ENCODE peak calls at places on chromosomes 2 and 18, in eight cellular contexts. One of them, this sample, is unnamed.

GRCh38 chr2:20140321-20141055 is 84.4 kb downstream of the SDC1 start:
- DNase-seq in ovary: no peak
- DNase-seq in endodermal cell: no peak
- DNase-seq in vagina: no peak
- DNase-seq in psoas muscle: no peak
- DNase-seq in IMR-90: no peak
- DNase-seq in AG04450: no peak
- DNase-seq in osteoblast: no peak
- DNase-seq in this sample: no peak

GRCh38 chr18:25247725-25248124 is 104.2 kb downstream of the ZNF521 start:
- DNase-seq in ovary: no peak
- DNase-seq in endodermal cell: no peak
- DNase-seq in vagina: no peak
- DNase-seq in psoas muscle: no peak
- DNase-seq in IMR-90: peak; percentile 77
- DNase-seq in AG04450: no peak
- DNase-seq in osteoblast: peak; percentile 66
- DNase-seq in this sample: no peak

GRCh38 chr2:188046437-188046836 is 245.2 kb upstream of the GULP1 start:
- DNase-seq in ovary: no peak
- DNase-seq in endodermal cell: no peak
- DNase-seq in vagina: no peak
- DNase-seq in psoas muscle: no peak
- DNase-seq in IMR-90: peak; percentile 55
- DNase-seq in AG04450: no peak
- DNase-seq in osteoblast: no peak
- DNase-seq in this sample: no peak

GRCh38 chr2:223101340-223102039 is 49.5 kb downstream of the KCNE4 start:
- DNase-seq in ovary: no peak
- DNase-seq in endodermal cell: peak; percentile 90
- DNase-seq in vagina: no peak
- DNase-seq in psoas muscle: no peak
- DNase-seq in IMR-90: peak; percentile 55
- DNase-seq in AG04450: no peak
- DNase-seq in osteoblast: no peak
- DNase-seq in this sample: no peak

GRCh38 chr2:131036696-131037397 is 56.4 kb downstream of the FAM168B start:
- DNase-seq in ovary: no peak
- DNase-seq in endodermal cell: peak; percentile 47
- DNase-seq in vagina: no peak
- DNase-seq in psoas muscle: no peak
- DNase-seq in IMR-90: no peak
- DNase-seq in AG04450: no peak
- DNase-seq in osteoblast: peak; percentile 83
- DNase-seq in this sample: no peak

GRCh38 chr18:55592572-55592971 is 4.6 kb upstream of the TCF4 start:
- DNase-seq in ovary: no peak
- DNase-seq in endodermal cell: no peak
- DNase-seq in vagina: no peak
- DNase-seq in psoas muscle: no peak
- DNase-seq in IMR-90: peak; percentile 70
- DNase-seq in AG04450: no peak
- DNase-seq in osteoblast: peak; percentile 76
- DNase-seq in this sample: no peak

GRCh38 chr18:58417752-58418151 is 211.1 kb downstream of the ALPK2 start:
- DNase-seq in ovary: no peak
- DNase-seq in endodermal cell: no peak
- DNase-seq in vagina: no peak
- DNase-seq in psoas muscle: no peak
- DNase-seq in IMR-90: peak; percentile 59
- DNase-seq in AG04450: no peak
- DNase-seq in osteoblast: no peak
- DNase-seq in this sample: no peak

GRCh38 chr2:203893386-203893785 is 25.8 kb downstream of the CTLA4 start:
- DNase-seq in ovary: no peak
- DNase-seq in endodermal cell: no peak
- DNase-seq in vagina: no peak
- DNase-seq in psoas muscle: peak; percentile 82
- DNase-seq in IMR-90: peak; percentile 24
- DNase-seq in AG04450: no peak
- DNase-seq in osteoblast: peak; percentile 8
- DNase-seq in this sample: no peak

GRCh38 chr2:8337321-8337720 is 344.5 kb upstream of the ID2 start:
- DNase-seq in ovary: no peak
- DNase-seq in endodermal cell: no peak
- DNase-seq in vagina: no peak
- DNase-seq in psoas muscle: no peak
- DNase-seq in IMR-90: no peak
- DNase-seq in AG04450: no peak
- DNase-seq in osteoblast: no peak
- DNase-seq in this sample: no peak

GRCh38 chr2:143263045-143263625 is 133.9 kb downstream of the ARHGAP15 start:
- DNase-seq in ovary: no peak
- DNase-seq in endodermal cell: peak; percentile 72
- DNase-seq in vagina: no peak
- DNase-seq in psoas muscle: no peak
- DNase-seq in IMR-90: no peak
- DNase-seq in AG04450: no peak
- DNase-seq in osteoblast: no peak
- DNase-seq in this sample: no peak

GRCh38 chr18:8868779-8869415 is 163.5 kb downstream of the MTCL1 start:
- DNase-seq in ovary: no peak
- DNase-seq in endodermal cell: no peak
- DNase-seq in vagina: no peak
- DNase-seq in psoas muscle: no peak
- DNase-seq in IMR-90: no peak
- DNase-seq in AG04450: no peak
- DNase-seq in osteoblast: no peak
- DNase-seq in this sample: no peak

GRCh38 chr2:241546771-241547498 is 11.6 kb upstream of the BOK start:
- DNase-seq in ovary: peak; percentile 52
- DNase-seq in endodermal cell: peak; percentile 69
- DNase-seq in vagina: no peak
- DNase-seq in psoas muscle: peak; percentile 23
- DNase-seq in IMR-90: peak; percentile 93
- DNase-seq in AG04450: peak; percentile 75
- DNase-seq in osteoblast: peak; percentile 97
- DNase-seq in this sample: no peak

GRCh38 chr2:20608666-20609348 is 42.1 kb downstream of the HS1BP3 start:
- DNase-seq in ovary: no peak
- DNase-seq in endodermal cell: peak; percentile 37
- DNase-seq in vagina: no peak
- DNase-seq in psoas muscle: peak; percentile 17
- DNase-seq in IMR-90: peak; percentile 34
- DNase-seq in AG04450: no peak
- DNase-seq in osteoblast: peak; percentile 46
- DNase-seq in this sample: no peak

GRCh38 chr2:133814890-133815289 is 246.6 kb upstream of the NCKAP5 start:
- DNase-seq in ovary: no peak
- DNase-seq in endodermal cell: no peak
- DNase-seq in vagina: no peak
- DNase-seq in psoas muscle: no peak
- DNase-seq in IMR-90: no peak
- DNase-seq in AG04450: no peak
- DNase-seq in osteoblast: no peak
- DNase-seq in this sample: no peak

GRCh38 chr18:5393779-5394178 is 98.3 kb upstream of the ZBTB14 start:
- DNase-seq in ovary: no peak
- DNase-seq in endodermal cell: no peak
- DNase-seq in vagina: no peak
- DNase-seq in psoas muscle: no peak
- DNase-seq in IMR-90: peak; percentile 81
- DNase-seq in AG04450: peak; percentile 15
- DNase-seq in osteoblast: no peak
- DNase-seq in this sample: no peak

GRCh38 chr2:10778724-10779115 is 33.9 kb downstream of the PDIA6 start:
- DNase-seq in ovary: no peak
- DNase-seq in endodermal cell: peak; percentile 36
- DNase-seq in vagina: no peak
- DNase-seq in psoas muscle: no peak
- DNase-seq in IMR-90: no peak
- DNase-seq in AG04450: no peak
- DNase-seq in osteoblast: peak; percentile 62
- DNase-seq in this sample: no peak

GRCh38 chr18:14936313-14936712 is 188.3 kb downstream of the ANKRD30B start:
- DNase-seq in ovary: no peak
- DNase-seq in endodermal cell: no peak
- DNase-seq in vagina: no peak
- DNase-seq in psoas muscle: no peak
- DNase-seq in IMR-90: no peak
- DNase-seq in AG04450: no peak
- DNase-seq in osteoblast: peak; percentile 41
- DNase-seq in this sample: no peak
- H3K9me3 ChIP-seq in ovary: no peaks in the 10 kb centered on the region
- H3K9me3 ChIP-seq in endodermal cell: peaks cover 55% of the 10 kb centered on the region
- H3K9me3 ChIP-seq in vagina: no peaks in the 10 kb centered on the region
- H3K9me3 ChIP-seq in psoas muscle: no peaks in the 10 kb centered on the region
- H3K9me3 ChIP-seq in IMR-90: peaks cover 41% of the 10 kb centered on the region
- H3K9me3 ChIP-seq in AG04450: peaks cover 67% of the 10 kb centered on the region
- H3K9me3 ChIP-seq in osteoblast: no peaks in the 10 kb centered on the region
- H3K9me3 ChIP-seq in this sample: no peaks in the 10 kb centered on the region

DNA sequence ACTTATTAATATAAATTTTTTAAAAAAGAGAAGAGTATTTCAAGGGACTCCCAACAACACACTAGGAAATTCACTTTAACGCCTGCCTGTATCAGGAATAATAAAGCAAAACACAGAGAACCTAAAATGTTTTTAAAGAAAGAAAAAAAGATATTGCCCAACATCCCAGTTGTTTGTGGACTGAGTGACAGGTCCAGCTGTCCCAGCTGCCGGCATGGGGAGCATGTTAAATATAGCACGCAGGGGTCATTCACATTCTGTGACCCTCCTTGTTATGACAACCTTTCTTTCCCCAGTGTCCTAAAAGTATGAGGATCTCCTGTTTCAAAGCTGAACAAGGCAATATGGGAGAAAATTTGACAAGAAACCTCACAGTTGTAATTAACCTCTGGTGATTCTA is 4.4 kb downstream of the KLHL41 start:
- DNase-seq in ovary: no peak
- DNase-seq in endodermal cell: no peak
- DNase-seq in vagina: no peak
- DNase-seq in psoas muscle: peak; percentile 86
- DNase-seq in IMR-90: no peak
- DNase-seq in AG04450: no peak
- DNase-seq in osteoblast: no peak
- DNase-seq in this sample: no peak
- H3K9me3 ChIP-seq in ovary: no peaks in the 10 kb centered on the region
- H3K9me3 ChIP-seq in endodermal cell: no peaks in the 10 kb centered on the region
- H3K9me3 ChIP-seq in vagina: no peaks in the 10 kb centered on the region
- H3K9me3 ChIP-seq in psoas muscle: no peaks in the 10 kb centered on the region
- H3K9me3 ChIP-seq in IMR-90: no peaks in the 10 kb centered on the region
- H3K9me3 ChIP-seq in AG04450: no peaks in the 10 kb centered on the region
- H3K9me3 ChIP-seq in osteoblast: no peaks in the 10 kb centered on the region
- H3K9me3 ChIP-seq in this sample: no peaks in the 10 kb centered on the region

DNA sequence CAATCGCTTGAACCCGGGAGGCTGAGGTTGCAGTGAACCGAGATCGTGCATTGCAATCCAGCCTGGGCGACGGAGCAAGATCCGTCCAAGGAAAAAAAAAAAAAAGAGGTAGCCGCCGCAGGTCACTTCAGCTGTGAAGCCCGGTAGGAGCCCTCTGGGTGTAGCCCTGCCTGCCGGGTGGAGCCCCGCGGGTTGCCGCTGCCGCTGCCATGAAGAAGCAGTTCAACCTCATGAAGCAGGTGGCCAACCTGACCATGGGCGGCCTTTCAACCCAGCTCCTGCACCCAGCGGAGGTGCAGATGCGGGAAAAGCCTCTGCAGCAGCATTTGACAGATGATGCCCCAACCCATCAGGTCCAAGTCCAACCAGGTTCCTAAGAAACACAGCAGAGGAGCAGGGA is 219.5 kb upstream of the SLC39A10 start:
- DNase-seq in ovary: no peak
- DNase-seq in endodermal cell: no peak
- DNase-seq in vagina: no peak
- DNase-seq in psoas muscle: no peak
- DNase-seq in IMR-90: no peak
- DNase-seq in AG04450: no peak
- DNase-seq in osteoblast: no peak
- DNase-seq in this sample: no peak
- H3K9me3 ChIP-seq in ovary: no peaks in the 10 kb centered on the region
- H3K9me3 ChIP-seq in endodermal cell: peaks cover 15% of the 10 kb centered on the region
- H3K9me3 ChIP-seq in vagina: no peaks in the 10 kb centered on the region
- H3K9me3 ChIP-seq in psoas muscle: peaks cover 9% of the 10 kb centered on the region
- H3K9me3 ChIP-seq in IMR-90: peaks cover 5% of the 10 kb centered on the region
- H3K9me3 ChIP-seq in AG04450: peaks cover 11% of the 10 kb centered on the region
- H3K9me3 ChIP-seq in osteoblast: no peaks in the 10 kb centered on the region
- H3K9me3 ChIP-seq in this sample: peaks cover 16% of the 10 kb centered on the region

GRCh38 chr2:26903676-26904075 is 55.7 kb downstream of the DPYSL5 start:
- DNase-seq in ovary: no peak
- DNase-seq in endodermal cell: no peak
- DNase-seq in vagina: peak; percentile 87
- DNase-seq in psoas muscle: no peak
- DNase-seq in IMR-90: no peak
- DNase-seq in AG04450: no peak
- DNase-seq in osteoblast: no peak
- DNase-seq in this sample: no peak

GRCh38 chr2:26907416-26907815 is 59.5 kb downstream of the DPYSL5 start:
- DNase-seq in ovary: no peak
- DNase-seq in endodermal cell: peak; percentile 32
- DNase-seq in vagina: peak; percentile 70
- DNase-seq in psoas muscle: no peak
- DNase-seq in IMR-90: no peak
- DNase-seq in AG04450: no peak
- DNase-seq in osteoblast: no peak
- DNase-seq in this sample: no peak

GRCh38 chr2:26904839-26905238 is 56.9 kb downstream of the DPYSL5 start:
- DNase-seq in ovary: no peak
- DNase-seq in endodermal cell: peak; percentile 8
- DNase-seq in vagina: peak; percentile 74
- DNase-seq in psoas muscle: no peak
- DNase-seq in IMR-90: no peak
- DNase-seq in AG04450: no peak
- DNase-seq in osteoblast: no peak
- DNase-seq in this sample: no peak

GRCh38 chr2:26901326-26902183 is 53.6 kb downstream of the DPYSL5 start:
- DNase-seq in ovary: no peak
- DNase-seq in endodermal cell: peak; percentile 83
- DNase-seq in vagina: peak; percentile 58
- DNase-seq in psoas muscle: no peak
- DNase-seq in IMR-90: no peak
- DNase-seq in AG04450: no peak
- DNase-seq in osteoblast: peak; percentile 67
- DNase-seq in this sample: no peak

GRCh38 chr2:26905341-26906198 is 57.6 kb downstream of the DPYSL5 start:
- DNase-seq in ovary: no peak
- DNase-seq in endodermal cell: peak; percentile 65
- DNase-seq in vagina: peak; percentile 22
- DNase-seq in psoas muscle: no peak
- DNase-seq in IMR-90: no peak
- DNase-seq in AG04450: no peak
- DNase-seq in osteoblast: no peak
- DNase-seq in this sample: no peak
- H3K9me3 ChIP-seq in ovary: no peaks in the 10 kb centered on the region
- H3K9me3 ChIP-seq in endodermal cell: no peaks in the 10 kb centered on the region
- H3K9me3 ChIP-seq in vagina: no peaks in the 10 kb centered on the region
- H3K9me3 ChIP-seq in psoas muscle: peaks cover 6% of the 10 kb centered on the region
- H3K9me3 ChIP-seq in IMR-90: peaks cover 2% of the 10 kb centered on the region
- H3K9me3 ChIP-seq in AG04450: no peaks in the 10 kb centered on the region
- H3K9me3 ChIP-seq in osteoblast: no peaks in the 10 kb centered on the region
- H3K9me3 ChIP-seq in this sample: no peaks in the 10 kb centered on the region

GRCh38 chr2:128037624-128038023 is 9.8 kb upstream of the SAP130 start:
- DNase-seq in ovary: no peak
- DNase-seq in endodermal cell: peak; percentile 68
- DNase-seq in vagina: no peak
- DNase-seq in psoas muscle: no peak
- DNase-seq in IMR-90: no peak
- DNase-seq in AG04450: no peak
- DNase-seq in osteoblast: no peak
- DNase-seq in this sample: no peak
- H3K9me3 ChIP-seq in ovary: no peaks in the 10 kb centered on the region
- H3K9me3 ChIP-seq in endodermal cell: peaks cover 39% of the 10 kb centered on the region
- H3K9me3 ChIP-seq in vagina: peaks cover 14% of the 10 kb centered on the region
- H3K9me3 ChIP-seq in psoas muscle: peaks cover 7% of the 10 kb centered on the region
- H3K9me3 ChIP-seq in IMR-90: peaks cover 21% of the 10 kb centered on the region
- H3K9me3 ChIP-seq in AG04450: peaks cover 16% of the 10 kb centered on the region
- H3K9me3 ChIP-seq in osteoblast: peaks cover 12% of the 10 kb centered on the region
- H3K9me3 ChIP-seq in this sample: peaks cover 35% of the 10 kb centered on the region

This sample was measured in CD4-positive, alpha-beta T cell.